ENCODE peak calls at places on chromosomes 11 and 22, in ten cellular contexts. C is substantia nigra; A is M059J; P is hypothalamus; T is stimulated activated CD4-positive, alpha-beta T cell treated with anti-CD3 and anti-CD28 coated beads, Interleukin-15, amount 100 ng/mL, for 24 hours; D is A172; L is right lobe of liver; S is cardiac muscle cell; O is activated CD4-positive, alpha-beta T cell treated with anti-CD3 and anti-CD28 coated beads for 4 hours; K is heart right ventricle. G is an unnamed sample.
A peak's percentile ranks its signal among the peaks of the same experiment; 100 is the strongest.

GRCh38 chr11:127651888-127652221 is 651.3 kb upstream of the KIRREL3 start:
- DNase-seq in C (no peak), A (no peak), P (no peak), T (no peak), D (no peak), L (no peak), S (no peak), O (no peak), K (no peak), G (no peak)

GRCh38 chr11:67375320-67376021 is 2.1 kb upstream of the CLCF1 start:
- DNase-seq in C (no peak), A (peak; percentile 48), P (no peak), T (no peak), D (no peak), L (no peak), S (no peak), O (no peak), K (no peak), G (no peak)

GRCh38 chr22:25050566-25050965 is 98.0 kb downstream of the KIAA1671 start:
- DNase-seq in C (no peak), A (no peak), P (no peak), T (no peak), D (no peak), L (no peak), S (no peak), O (no peak), K (no peak), G (no peak)

GRCh38 chr11:91220476-91221202 is 997.8 kb upstream of the CHORDC1 start:
- DNase-seq in C (no peak), A (no peak), P (no peak), T (no peak), D (peak; percentile 0), L (no peak), S (no peak), O (no peak), K (no peak), G (no peak)

GRCh38 chr11:132072044-132072879 is 701.8 kb downstream of the NTM start:
- DNase-seq in C (no peak), A (peak; percentile 94), P (no peak), T (no peak), D (peak; percentile 84), L (no peak), S (no peak), O (no peak), K (no peak), G (no peak)

GRCh38 chr11:123483058-123483457 is 53.0 kb downstream of the GRAMD1B start:
- DNase-seq in C (no peak), A (peak; percentile 50), P (no peak), T (peak; percentile 44), D (peak; percentile 64), L (no peak), S (no peak), O (no peak), K (no peak), G (no peak)

GRCh38 chr22:30675436-30675835 is 7.8 kb upstream of the DUSP18 start:
- DNase-seq in C (no peak), A (no peak), P (no peak), T (no peak), D (no peak), L (no peak), S (no peak), O (no peak), K (no peak), G (peak; percentile 22)

GRCh38 chr11:68213135-68213515 is at the start of gene KMT5B:
- DNase-seq in C (peak; percentile 68), A (no peak), P (no peak), T (peak; percentile 64), D (no peak), L (peak; percentile 59), S (peak; percentile 75), O (peak; percentile 47), K (peak; percentile 70), G (no peak)

GRCh38 chr11:63901660-63902059 is 15.3 kb downstream of the RCOR2 start:
- DNase-seq in C (no peak), A (no peak), P (no peak), T (no peak), D (no peak), L (no peak), S (no peak), O (no peak), K (no peak), G (no peak)

GRCh38 chr11:125407046-125407445 is 89.0 kb downstream of the FEZ1 start:
- DNase-seq in C (no peak), A (no peak), P (no peak), T (no peak), D (no peak), L (no peak), S (no peak), O (no peak), K (no peak), G (no peak)

GRCh38 chr11:69703711-69704507 is at the start of gene FGF19:
- DNase-seq in C (no peak), A (no peak), P (no peak), T (peak; percentile 33), D (no peak), L (no peak), S (no peak), O (no peak), K (no peak), G (no peak)